ENCODE peak calls at places on chromosomes 11 and 22, in five cellular contexts. K, S, C, J and E are unnamed samples. For H3K4me1, the result is how much of the 10 kb centered on the place peaks cover.

GRCh38 chr22:26597026-26597425 is 7.1 kb upstream of the TPST2 start:
- DNase-seq in S (no peak), C (no peak), J (no peak), K (no peak), E (no peak)

GRCh38 chr11:115287266-115287665 is 216.9 kb downstream of the CADM1 start:
- DNase-seq in C (no peak), K (no peak), S (no peak), J (no peak), E (no peak)

GRCh38 chr22:45429424-45429823 is 15.9 kb downstream of the RIBC2 start:
- DNase-seq in C (no peak), S (no peak), K (no peak), J (no peak), E (no peak)

GRCh38 chr22:20084547-20085413 is 4.7 kb downstream of the DGCR8 start:
- DNase-seq in J (no peak), K (no peak), S (no peak), C (peak), E (no peak)

GRCh38 chr11:60957188-60957587 is 5.2 kb upstream of the SLC15A3 start:
- DNase-seq in K (no peak), C (no peak), J (no peak), S (no peak), E (no peak)

GRCh38 chr11:115503083-115503885 is 931 bp downstream of the CADM1 start:
- DNase-seq in J (peak), S (peak), C (peak), K (peak), E (peak)

GRCh38 chr11:132855516-132855915 is 676.8 kb downstream of the OPCML start:
- DNase-seq in C (no peak), S (no peak), K (no peak), J (no peak), E (no peak)

GRCh38 chr11:48012051-48012391 is 31.7 kb downstream of the PTPRJ start:
- DNase-seq in C (no peak), K (no peak), J (no peak), S (no peak), E (no peak)

GRCh38 chr11:74493816-74494630 is 499 bp upstream of the LIPT2 start:
- DNase-seq in S (no peak), C (no peak), J (no peak), K (no peak), E (no peak)

GRCh38 chr11:105073486-105074200 is 28.5 kb upstream of the CARD16 start:
- DNase-seq in S (no peak), J (no peak), C (no peak), K (no peak), E (no peak)

GRCh38 chr11:12687740-12688139 is 13.5 kb downstream of the TEAD1 start:
- DNase-seq in K (no peak), J (no peak), C (no peak), S (no peak), E (no peak)
- H3K4me1 ChIP-seq in K (half or more), J (under half), C (half or more), S (under half), E (under half)

DNA sequence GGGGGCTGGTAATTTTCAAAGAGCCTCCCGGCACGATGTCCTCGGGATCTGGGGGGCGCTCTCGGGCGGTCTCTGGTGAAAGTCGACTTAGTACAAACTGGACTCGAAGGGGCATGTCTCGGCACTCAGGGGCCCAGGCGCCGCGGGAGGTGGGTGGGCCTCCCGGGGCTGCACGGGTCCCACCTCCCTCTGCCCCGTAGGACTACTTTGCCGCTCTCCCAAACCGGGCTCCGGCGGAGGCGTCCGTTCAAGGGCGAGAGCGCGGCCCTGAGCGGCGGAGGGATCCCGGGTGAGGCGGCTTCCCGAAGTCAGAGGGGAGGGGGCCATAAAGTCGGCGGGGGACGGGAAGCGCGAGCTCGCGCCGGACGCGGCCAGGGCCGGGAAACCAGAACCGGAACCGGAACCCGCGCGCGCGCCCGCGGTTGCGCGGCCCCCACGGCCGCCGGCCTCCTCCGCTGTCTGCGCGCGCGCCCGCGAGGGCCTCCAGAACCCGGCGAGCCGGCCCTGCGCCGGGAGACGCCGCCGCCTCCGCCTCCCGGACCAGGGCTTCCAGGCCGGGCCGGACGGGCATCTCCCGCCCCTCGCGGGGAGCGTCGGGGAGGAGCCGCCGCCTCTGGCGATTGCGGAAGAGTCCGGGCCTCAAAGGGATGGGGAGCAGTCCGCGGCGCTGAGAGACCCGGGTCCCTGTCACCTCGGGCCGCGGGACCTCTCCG is at the start of gene ARHGEF12:
- DNase-seq in J (peak), K (peak), C (peak), S (peak), E (peak)
- TF ChIP-seq CTCF in J (no peak), K (peak), C (peak), S (no peak), E (no peak)

GRCh38 chr11:102142333-102142732 is 32.1 kb downstream of the YAP1 start:
- DNase-seq in K (no peak), S (no peak), J (no peak), C (no peak), E (no peak)
- H3K27ac ChIP-seq in K (peak), S (no peak), J (no peak), C (peak), E (no peak)

DNA sequence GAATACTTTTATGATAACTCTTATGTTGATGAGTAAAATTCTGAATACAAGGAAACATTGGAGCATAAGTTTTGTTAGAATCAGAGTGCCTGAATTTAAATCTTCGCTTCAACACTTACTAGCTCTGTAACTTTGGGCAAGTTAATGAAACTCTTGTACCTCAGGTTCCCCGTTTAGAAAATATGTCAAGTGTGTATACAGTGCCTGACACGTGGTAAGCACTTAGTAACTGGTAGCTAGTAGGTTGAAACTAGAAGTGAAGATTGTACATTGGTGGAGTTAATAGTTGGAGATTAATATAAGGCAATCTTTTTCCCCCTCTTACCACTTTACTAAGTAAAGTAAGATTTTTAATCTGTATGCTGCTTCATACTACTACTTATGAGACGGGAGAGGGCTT is 24.8 kb upstream of the NAT10 start:
- DNase-seq in K (no peak), J (no peak), C (no peak), S (no peak), E (no peak)
- H3K4me1 ChIP-seq in K (under half), J (under half), C (under half), S (under half), E (under half)

GRCh38 chr11:67381244-67381972 is 8.0 kb upstream of the CLCF1 start:
- DNase-seq in C (no peak), J (peak), K (no peak), S (no peak), E (no peak)
- TF ChIP-seq CTCF in C (no peak), J (no peak), K (no peak), S (no peak), E (no peak)

GRCh38 chr11:129721685-129722084 is 94.0 kb upstream of the TMEM45B start:
- DNase-seq in C (no peak), J (no peak), S (no peak), K (no peak), E (no peak)

GRCh38 chr11:129720994-129721393 is 94.7 kb upstream of the TMEM45B start:
- DNase-seq in K (no peak), C (no peak), J (no peak), S (no peak), E (no peak)

GRCh38 chr11:129722529-129722928 is 93.1 kb upstream of the TMEM45B start:
- DNase-seq in S (no peak), J (no peak), C (no peak), K (no peak), E (no peak)

GRCh38 chr11:129719037-129719436 is 96.6 kb upstream of the TMEM45B start:
- DNase-seq in C (no peak), S (no peak), J (no peak), K (no peak), E (no peak)

DNA sequence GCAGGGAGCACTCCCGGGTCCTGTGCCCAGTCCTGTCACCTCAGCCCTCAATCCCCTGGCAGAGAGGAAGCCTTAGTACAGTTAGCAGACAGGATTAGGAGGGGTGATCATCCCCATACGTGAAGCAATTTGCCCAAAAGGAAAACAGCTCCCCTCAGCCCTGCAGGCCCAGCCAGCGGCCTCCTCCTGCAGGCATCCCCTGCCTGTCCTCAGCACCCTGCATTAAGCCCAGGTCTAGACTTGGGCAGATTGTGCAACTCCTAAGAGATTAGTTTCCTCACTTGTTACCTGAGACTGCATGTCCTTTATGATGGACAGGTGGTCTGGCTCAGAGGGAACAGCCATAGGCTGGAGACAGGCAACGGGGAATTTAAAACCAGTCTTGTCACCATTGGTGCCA is 95.5 kb upstream of the TMEM45B start:
- DNase-seq in S (no peak), K (no peak), J (no peak), C (no peak), E (no peak)
- H3K27ac ChIP-seq in S (no peak), K (no peak), J (no peak), C (no peak), E (no peak)

GRCh38 chr11:64762916-64763803 is 3.4 kb upstream of the PYGM start:
- DNase-seq in S (peak), J (no peak), C (no peak), K (peak), E (no peak)

GRCh38 chr11:64765291-64765803 is 5.6 kb upstream of the PYGM start:
- DNase-seq in K (peak), S (peak), J (no peak), C (no peak), E (no peak)

GRCh38 chr11:64765841-64766682 is 6.3 kb upstream of the PYGM start:
- DNase-seq in J (no peak), S (peak), C (no peak), K (peak), E (no peak)

GRCh38 chr11:64763804-64764611 is 4.2 kb upstream of the PYGM start:
- DNase-seq in C (no peak), J (no peak), S (peak), K (no peak), E (no peak)

DNA sequence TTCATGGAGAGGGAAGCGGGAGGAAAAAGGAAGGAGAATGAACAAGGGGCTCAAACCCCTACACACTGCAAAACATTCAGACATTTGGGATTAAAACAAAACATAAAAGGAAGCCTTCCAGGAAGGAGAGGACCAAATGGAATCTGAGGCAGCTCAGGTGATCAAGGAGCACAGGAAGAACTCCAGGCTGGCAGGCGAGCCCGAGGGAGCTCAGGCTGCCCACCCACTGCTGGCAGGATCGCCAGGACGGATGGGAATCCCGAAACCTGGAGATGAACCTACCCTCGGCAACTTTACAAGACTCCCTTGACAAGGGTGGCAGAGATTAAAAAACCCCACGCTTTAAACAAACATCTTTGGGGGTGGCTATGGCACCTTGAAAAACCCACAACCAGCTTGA is 5.0 kb upstream of the PYGM start:
- DNase-seq in S (peak), J (no peak), K (no peak), C (no peak), E (no peak)
- H3K4me1 ChIP-seq in S (under half), J (under half), K (half or more), C (half or more), E (under half)

GRCh38 chr11:839875-840617 is 2.3 kb downstream of the POLR2L start:
- DNase-seq in C (peak), K (no peak), J (no peak), S (no peak), E (no peak)
- TF ChIP-seq CTCF in C (no peak), K (no peak), J (no peak), S (no peak), E (no peak)